ENCODE peak calls at places on chromosomes 1 and 21, in seven cellular contexts. M, X, S, D, Y, T and W are unnamed samples.

GRCh38 chr1:185238447-185238846 is 78.6 kb downstream of the IVNS1ABP start:
- DNase-seq in X (no peak), D (no peak), T (no peak), S (no peak), M (no peak), Y (peak; percentile 52), W (no peak)

GRCh38 chr1:104291156-104291555 is 541.5 kb downstream of the AMY1C start:
- DNase-seq in S (no peak), D (no peak), X (no peak), M (no peak), T (no peak), Y (no peak), W (no peak)

GRCh38 chr1:231866392-231867331 is 240.1 kb downstream of the DISC1 start:
- DNase-seq in X (peak; percentile 40), M (no peak), Y (peak; percentile 72), S (no peak), T (no peak), D (peak; percentile 38), W (no peak)

GRCh38 chr1:47684518-47684917 is 246.7 kb downstream of the FOXD2 start:
- DNase-seq in S (peak; percentile 50), X (no peak), T (no peak), M (no peak), Y (no peak), D (no peak), W (no peak)

GRCh38 chr1:154906621-154907081 is 29.9 kb downstream of the PMVK start:
- DNase-seq in T (no peak), X (no peak), D (no peak), Y (peak; percentile 34), S (no peak), M (no peak), W (no peak)

GRCh38 chr1:70717656-70718055 is 306.6 kb downstream of the CTH start:
- DNase-seq in Y (no peak), X (no peak), D (no peak), T (no peak), S (no peak), M (no peak), W (no peak)

GRCh38 chr1:172180886-172181285 is 239.6 kb upstream of the C1orf105 start:
- DNase-seq in Y (peak; percentile 77), M (no peak), T (no peak), D (peak; percentile 52), X (no peak), S (no peak), W (no peak)

GRCh38 chr1:153572569-153573015 is 6.9 kb upstream of the S100A2 start:
- DNase-seq in T (peak; percentile 70), D (peak; percentile 72), S (no peak), Y (peak; percentile 86), M (no peak), X (no peak), W (peak; percentile 61)

GRCh38 chr21:34548782-34549376 is 36.9 kb upstream of the KCNE1 start:
- DNase-seq in M (no peak), S (no peak), X (no peak), T (no peak), Y (no peak), D (no peak), W (no peak)

GRCh38 chr1:109891930-109892329 is 18.7 kb upstream of the CSF1 start:
- DNase-seq in T (no peak), S (no peak), Y (no peak), M (no peak), D (no peak), X (no peak), W (no peak)

GRCh38 chr1:78831731-78832360 is 174.7 kb downstream of the ADGRL4 start:
- DNase-seq in T (peak; percentile 81), S (no peak), M (peak; percentile 59), Y (peak; percentile 99), X (no peak), D (no peak), W (peak; percentile 80)

GRCh38 chr1:109892476-109893368 is 17.9 kb upstream of the CSF1 start:
- DNase-seq in Y (peak; percentile 18), S (no peak), T (no peak), D (no peak), X (no peak), M (no peak), W (no peak)

GRCh38 chr1:162139398-162139685 is 69.9 kb downstream of the NOS1AP start:
- DNase-seq in S (no peak), T (no peak), Y (no peak), D (no peak), X (no peak), M (no peak), W (no peak)

GRCh38 chr1:204927673-204928641 is 57.3 kb downstream of the NFASC start:
- DNase-seq in X (no peak), S (no peak), T (no peak), M (no peak), Y (no peak), D (no peak), W (no peak)

GRCh38 chr1:153510984-153511410 is 24.8 kb downstream of the S100A6 start:
- DNase-seq in Y (peak; percentile 84), S (peak; percentile 91), M (peak; percentile 42), D (peak; percentile 81), T (no peak), X (peak; percentile 69), W (no peak)

GRCh38 chr21:24850121-24850520 is 757.2 kb downstream of the MRPL39 start:
- DNase-seq in T (no peak), X (no peak), M (no peak), S (no peak), D (no peak), Y (no peak), W (no peak)

GRCh38 chr21:24856326-24856725 is 751.0 kb downstream of the MRPL39 start:
- DNase-seq in S (no peak), T (no peak), D (no peak), X (no peak), M (no peak), Y (no peak), W (no peak)

GRCh38 chr21:24852610-24853195 is 754.6 kb downstream of the MRPL39 start:
- DNase-seq in M (no peak), S (no peak), D (no peak), Y (no peak), X (no peak), T (no peak), W (no peak)
- H3K4me3 ChIP-seq in M (no peak overlapping the region), S (no peak overlapping the region), D (no peak overlapping the region), Y (no peak overlapping the region), X (no peak overlapping the region), T (no peak overlapping the region), W (no peak overlapping the region)

GRCh38 chr21:16422702-16423101 is 692.9 kb downstream of the USP25 start:
- DNase-seq in S (no peak), Y (peak; percentile 34), D (no peak), X (no peak), M (no peak), T (no peak), W (no peak)
- H3K4me3 ChIP-seq in S (peak overlapping the region; percentile 45), Y (no peak overlapping the region), D (peak overlapping the region; percentile 69), X (no peak overlapping the region), M (no peak overlapping the region), T (no peak overlapping the region), W (no peak overlapping the region)

DNA sequence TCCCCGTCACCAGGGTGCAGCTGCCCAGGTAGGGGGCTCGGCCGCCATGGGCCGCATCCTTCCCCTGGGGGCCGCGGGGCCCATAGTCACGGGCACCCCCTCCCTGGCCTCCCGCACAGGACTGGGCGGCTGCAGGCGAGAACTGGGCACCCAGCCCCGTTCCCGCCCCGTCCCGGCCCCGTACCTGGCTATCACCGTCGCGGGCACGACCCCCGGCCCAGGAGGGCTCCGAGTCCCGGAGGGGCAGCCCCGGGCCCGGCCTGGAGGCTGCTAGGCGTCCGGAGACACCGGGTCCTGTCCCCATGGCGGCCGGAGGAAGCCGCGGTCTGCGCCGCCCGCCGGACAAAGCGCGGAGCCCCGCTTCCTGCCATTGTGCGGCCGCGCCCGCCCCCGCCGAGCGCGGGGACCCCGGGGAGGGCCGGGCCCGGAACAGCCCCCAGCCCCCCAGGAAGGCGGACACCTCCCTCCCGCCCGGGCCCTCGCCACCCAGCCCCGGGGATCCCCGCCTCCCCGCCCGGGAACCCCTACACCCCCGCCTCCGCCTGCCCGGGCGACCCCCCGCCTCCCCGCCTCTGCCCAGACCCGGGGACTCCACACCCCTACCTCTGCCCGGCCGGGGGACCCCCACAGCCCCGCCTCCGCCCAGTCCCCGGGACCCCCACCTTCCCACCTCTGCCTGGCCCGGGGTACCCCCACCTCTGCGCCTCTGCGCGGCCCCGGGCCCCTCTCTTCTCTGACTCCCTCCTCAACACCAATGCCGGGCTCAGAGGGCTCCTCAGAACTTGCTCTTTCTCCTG is 6.1 kb downstream of the PLEKHG5 start:
- DNase-seq in D (no peak), T (no peak), Y (no peak), X (no peak), S (no peak), M (no peak), W (no peak)
- H3K4me3 ChIP-seq in D (peak overlapping the region; percentile 73), T (peak overlapping the region; percentile 25), Y (peak overlapping the region; percentile 47), X (no peak overlapping the region), S (peak overlapping the region; percentile 65), M (peak overlapping the region; percentile 63), W (peak overlapping the region; percentile 67)

GRCh38 chr1:8878448-8879347 is at the start of gene ENO1:
- DNase-seq in M (peak; percentile 96), S (peak; percentile 99), X (peak; percentile 99), D (peak; percentile 98), T (peak; percentile 95), Y (peak; percentile 99), W (peak; percentile 93)

GRCh38 chr1:8880068-8880676 is 1.7 kb upstream of the ENO1 start:
- DNase-seq in Y (peak; percentile 98), S (no peak), M (peak; percentile 78), X (no peak), T (peak; percentile 99), D (no peak), W (peak; percentile 93)

GRCh38 chr1:8883510-8883909 is 5.0 kb upstream of the ENO1 start:
- DNase-seq in T (no peak), S (no peak), X (no peak), D (no peak), M (no peak), Y (peak; percentile 27), W (no peak)

GRCh38 chr1:8876099-8876496 is 2.4 kb downstream of the ENO1 start:
- DNase-seq in S (no peak), D (no peak), Y (no peak), X (no peak), M (no peak), T (no peak), W (no peak)

DNA sequence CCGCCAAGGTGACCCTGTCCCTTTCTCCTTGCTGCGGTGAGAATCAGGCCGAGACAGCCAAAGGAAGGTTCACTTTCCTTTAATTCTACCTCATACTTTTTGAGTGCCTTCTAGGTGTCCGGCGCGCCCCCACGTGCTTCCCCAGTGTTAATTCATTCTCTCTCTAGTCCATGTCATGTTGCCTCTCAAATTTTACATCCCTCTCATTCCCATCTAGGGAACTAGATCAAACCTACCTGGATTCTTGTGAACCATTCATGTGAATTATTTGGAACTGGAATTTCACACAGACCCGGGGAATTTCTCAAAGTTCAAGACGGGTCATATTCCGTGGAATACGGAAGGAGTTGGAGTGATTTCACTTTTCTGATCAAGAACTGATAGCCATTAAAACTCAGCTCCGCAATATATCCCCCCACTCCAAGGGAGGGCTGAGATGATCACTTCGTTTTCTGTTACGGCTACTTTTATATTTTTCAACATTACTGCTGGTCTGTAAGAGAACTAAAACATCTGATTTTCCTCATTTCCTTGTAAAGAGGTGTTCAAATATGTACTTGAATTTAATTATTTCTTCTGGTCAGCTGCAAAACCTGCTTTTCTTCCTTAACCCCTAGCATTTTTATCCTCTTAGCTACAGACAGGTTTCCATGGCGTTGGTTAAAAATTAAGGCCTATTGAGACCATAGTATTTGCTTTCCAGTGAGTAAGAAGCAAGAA is 1.0 kb upstream of the ENO1 start:
- DNase-seq in M (no peak), S (no peak), Y (no peak), D (peak; percentile 69), T (no peak), X (no peak), W (no peak)
- H3K4me3 ChIP-seq in M (peak overlapping the region; percentile 95), S (peak overlapping the region; percentile 68), Y (peak overlapping the region; percentile 21), D (peak overlapping the region; percentile 93), T (peak overlapping the region; percentile 26), X (peak overlapping the region; percentile 76), W (peak overlapping the region; percentile 86)